ENCODE peak calls at places on chromosome 4, in four cellular contexts. G is K562, L is HCT116, C is H1. W is an unnamed sample.

GRCh38 chr4:76882630-76883029 is 15.3 kb downstream of the SOWAHB start:
- DNase-seq in C (no peak), L (no peak), G (no peak), W (no peak)

GRCh38 chr4:69095301-69095731 is 958 bp upstream of the UGT2B7 start:
- DNase-seq in L (no peak), G (no peak), C (no peak), W (no peak)

GRCh38 chr4:144967161-144967560 is 130.8 kb downstream of the ANAPC10 start:
- DNase-seq in L (no peak), C (no peak), G (no peak), W (no peak)

GRCh38 chr4:6474053-6474568 is 1.7 kb upstream of the PPP2R2C start:
- DNase-seq in C (no peak), L (no peak), G (peak; percentile 52), W (no peak)

GRCh38 chr4:7146059-7146763 is 46.1 kb upstream of the SORCS2 start:
- DNase-seq in G (no peak), L (no peak), C (no peak), W (no peak)

GRCh38 chr4:187908079-187908501 is 87.5 kb upstream of the ZFP42 start:
- DNase-seq in C (no peak), L (no peak), G (no peak), W (no peak)

GRCh38 chr4:106329027-106329618 is 12.8 kb downstream of the AIMP1 start:
- DNase-seq in G (peak; percentile 27), C (no peak), L (peak; percentile 28), W (no peak)

GRCh38 chr4:40178672-40179071 is 18.2 kb upstream of the RHOH start:
- DNase-seq in G (no peak), C (no peak), L (no peak), W (no peak)

GRCh38 chr4:66178901-66179300 is 508.6 kb upstream of the EPHA5 start:
- DNase-seq in L (no peak), C (no peak), G (no peak), W (no peak)

GRCh38 chr4:166008510-166008909 is 135.5 kb downstream of the TLL1 start:
- DNase-seq in C (no peak), L (no peak), G (no peak), W (no peak)

DNA sequence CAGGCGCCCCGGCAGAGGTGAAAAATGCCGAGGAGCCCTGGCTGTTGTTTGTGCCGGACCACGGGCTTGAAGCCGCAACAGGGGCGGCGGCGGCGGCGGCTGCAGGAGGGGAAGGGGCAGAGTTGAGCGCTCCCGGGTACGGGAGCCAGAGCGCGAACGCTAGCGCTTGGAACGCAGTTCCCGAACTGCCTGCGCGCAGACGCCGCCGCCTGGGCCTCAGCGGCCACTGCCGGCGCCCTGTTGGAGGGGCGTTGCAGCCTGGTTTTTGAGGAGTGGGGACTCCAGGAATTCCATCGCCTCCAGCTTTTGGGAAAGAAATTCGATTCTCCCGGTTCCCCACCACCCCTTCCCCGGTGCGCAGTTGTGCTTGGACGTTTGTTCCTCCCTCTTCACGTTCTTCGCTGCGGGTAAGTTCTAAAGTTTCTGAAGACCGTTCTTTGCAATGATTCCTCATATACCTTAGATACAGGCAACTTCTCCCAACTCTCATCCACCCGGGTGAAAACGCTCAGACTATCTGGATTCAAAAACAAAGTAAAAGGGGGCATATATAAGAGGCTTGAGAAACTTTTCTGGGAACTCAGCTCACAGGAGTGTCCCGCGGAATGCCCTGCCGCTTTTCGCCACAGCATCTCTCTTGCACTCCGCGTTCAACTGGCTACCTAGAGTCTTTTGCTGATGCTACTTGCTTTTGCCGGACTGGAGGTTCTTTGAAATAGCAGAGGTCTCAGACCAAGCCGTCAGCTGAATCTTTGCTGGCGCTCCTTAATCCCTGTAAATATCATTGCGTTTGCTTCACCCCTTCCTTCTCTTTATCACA is 1.0 kb downstream of the FAT4 start:
- DNase-seq in C (no peak), G (no peak), L (no peak), W (no peak)
- TF ChIP-seq EZH2 in C (peak; percentile 71), G (no peak), L (no peak), W (no peak)

DNA sequence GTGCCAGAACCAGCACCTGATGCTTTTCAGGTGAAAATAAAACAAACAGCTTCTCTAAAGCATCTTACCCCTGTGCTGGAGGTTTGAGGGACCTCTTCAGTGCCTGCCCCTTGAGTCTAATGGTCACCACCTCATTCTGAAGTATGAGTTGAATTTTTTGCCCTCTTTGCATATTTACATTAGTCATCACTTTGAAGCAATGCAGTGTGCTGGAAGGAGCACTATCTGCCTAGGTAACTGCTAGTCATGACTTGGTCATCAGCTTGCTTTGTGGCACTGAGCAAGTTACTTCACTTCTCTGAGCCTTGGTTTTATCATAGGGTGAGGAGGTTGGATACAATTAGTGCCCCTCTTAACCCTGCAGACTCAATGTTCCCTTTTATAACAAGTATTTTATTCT is 44.9 kb downstream of the SPATA18 start:
- DNase-seq in G (no peak), C (no peak), L (no peak), W (no peak)
- TF ChIP-seq EGR1 in G (no peak), C (no peak), L (no peak), W (no peak)

GRCh38 chr4:30722092-30722915 is 2.1 kb downstream of the PCDH7 start:
- DNase-seq in L (no peak), G (no peak), C (no peak), W (no peak)
- TF ChIP-seq EZH2 in L (no peak), G (no peak), C (peak; percentile 81), W (no peak)

GRCh38 chr4:167100120-167100519 is 134.2 kb downstream of the SPOCK3 start:
- DNase-seq in G (no peak), L (no peak), C (no peak), W (peak; percentile 32)
- TF ChIP-seq EGR1 in G (no peak), L (no peak), C (no peak), W (no peak)

DNA sequence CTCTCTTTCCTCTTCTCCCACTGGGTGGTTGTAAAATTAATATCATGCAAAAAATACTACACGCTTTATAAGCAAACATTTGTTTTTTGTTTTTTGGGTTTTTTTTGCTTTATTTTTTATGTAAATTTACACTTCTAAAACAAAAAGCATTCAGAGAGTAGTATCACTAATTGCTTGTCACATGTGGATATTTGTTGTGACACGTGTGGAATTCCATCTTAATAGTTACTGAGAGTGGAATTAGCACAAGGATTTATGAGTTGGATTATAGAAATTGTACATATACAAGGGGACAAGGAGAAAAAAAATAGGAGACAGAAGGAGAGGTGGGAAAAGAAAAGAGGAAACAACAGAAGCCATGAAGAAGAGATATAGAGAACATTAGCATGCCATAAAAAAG is 98.7 kb upstream of the INTU start:
- DNase-seq in C (no peak), L (no peak), G (no peak), W (no peak)
- TF ChIP-seq EZH2 in C (no peak), L (no peak), G (no peak), W (no peak)

DNA sequence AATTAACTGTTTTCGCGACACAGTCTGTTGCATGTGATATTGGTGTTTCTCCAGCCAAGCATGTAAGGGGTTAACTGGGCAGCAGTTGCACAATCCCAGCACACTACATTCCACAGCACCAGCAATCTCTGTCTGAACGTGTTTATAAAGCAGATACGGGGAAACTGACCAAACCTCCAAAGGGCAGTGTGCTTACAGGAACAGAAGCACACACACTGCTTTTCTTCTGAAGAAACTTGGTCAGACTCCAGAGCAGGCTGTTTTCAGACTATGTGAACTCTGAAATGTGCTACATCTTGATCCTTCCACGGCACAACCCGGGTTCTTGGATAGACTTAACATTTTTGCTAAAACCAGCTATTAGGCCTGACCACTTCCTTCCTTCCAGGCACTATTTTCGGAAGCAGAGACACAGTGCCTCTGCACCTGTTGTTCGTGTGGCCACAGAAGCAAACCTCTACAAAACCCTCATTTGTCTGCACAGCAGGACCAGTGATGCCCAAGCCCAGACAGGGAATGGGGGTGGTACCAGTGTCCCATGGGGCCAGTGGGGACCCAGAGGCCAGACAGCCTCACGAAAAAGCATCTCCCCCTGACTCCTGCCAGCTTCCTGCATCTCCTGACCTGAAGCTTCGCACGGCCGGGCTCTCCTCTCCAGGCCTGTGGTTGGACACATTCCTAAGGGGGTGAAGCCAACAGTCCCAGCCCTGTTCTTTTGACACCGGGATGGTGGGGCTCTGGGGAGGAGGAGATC is 90.1 kb downstream of the IRF2 start:
- DNase-seq in G (no peak), L (no peak), C (no peak), W (peak; percentile 92)
- TF ChIP-seq EGR1 in G (no peak), L (no peak), C (no peak), W (no peak)

DNA sequence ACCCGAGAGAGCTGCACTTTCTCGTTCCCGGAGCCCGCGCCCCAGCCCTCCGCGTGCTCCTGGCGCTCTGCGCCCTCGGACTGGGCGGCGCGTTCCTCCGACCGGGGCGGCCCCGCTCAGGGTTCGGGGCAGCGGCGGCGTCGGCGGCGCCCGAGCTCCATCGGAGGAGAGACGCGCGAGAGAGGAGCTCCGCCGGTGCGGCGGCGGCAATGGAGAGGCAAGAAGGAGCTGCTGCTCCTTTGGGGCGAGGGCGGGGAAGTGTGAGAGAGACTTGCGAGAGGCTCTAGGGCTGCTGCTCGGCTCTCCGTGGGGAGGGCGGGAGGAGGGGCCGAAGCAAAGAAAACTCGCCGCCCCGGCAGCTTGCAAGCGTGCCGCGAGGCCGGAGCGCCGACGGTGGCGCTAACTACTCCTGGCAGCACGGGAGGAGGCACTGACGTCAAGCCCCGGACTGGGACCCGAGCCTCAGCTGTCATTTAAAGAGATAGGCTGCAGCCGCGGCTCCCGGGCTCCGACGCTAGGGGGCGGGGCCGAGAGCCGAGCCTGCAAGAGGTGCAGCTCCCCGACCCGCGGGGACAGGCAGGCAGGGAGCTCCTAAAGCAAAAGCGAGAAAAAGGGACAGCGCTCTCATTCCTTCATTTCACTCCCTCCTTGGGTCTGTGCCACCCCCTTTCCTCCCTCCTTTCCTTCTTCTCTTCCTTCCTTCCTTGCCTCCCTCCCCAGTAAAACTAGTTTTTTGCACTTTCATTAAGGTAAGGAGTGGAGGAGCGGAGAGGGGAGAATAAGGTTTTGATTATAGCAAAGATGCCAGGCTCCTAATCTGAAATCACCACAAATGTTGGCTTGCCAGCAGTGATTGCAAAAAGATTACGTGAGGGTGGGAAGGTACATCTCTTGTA is at the start of gene KCTD8:
- DNase-seq in C (peak; percentile 95), L (no peak), G (peak; percentile 37), W (peak; percentile 1)
- TF ChIP-seq EZH2 in C (peak; percentile 1), L (no peak), G (no peak), W (no peak)

GRCh38 chr4:143225167-143225566 is 40.5 kb downstream of the USP38 start:
- DNase-seq in G (no peak), L (no peak), C (no peak), W (no peak)
- TF ChIP-seq EGR1 in G (no peak), L (no peak), C (no peak), W (no peak)

GRCh38 chr4:164904941-164905340 is 28.0 kb downstream of the APELA start:
- DNase-seq in G (no peak), L (no peak), C (no peak), W (no peak)
- TF ChIP-seq EZH2 in G (no peak), L (no peak), C (no peak), W (no peak)

GRCh38 chr4:112908511-112908910 is 140.9 kb upstream of the ANK2 start:
- DNase-seq in L (no peak), G (no peak), C (no peak), W (no peak)
- TF ChIP-seq EGR1 in L (no peak), G (no peak), C (no peak), W (no peak)